ENCODE peak calls at places on chromosomes 2 and 18, in six cellular contexts. T is OCI-LY7, E is mammary epithelial cell, Y is fibroblast of lung, P is endothelial cell of umbilical vein, G is Karpas-422. L is an unnamed sample.

GRCh38 chr18:63409301-63409700 is 13.0 kb downstream of the VPS4B start:
- DNase-seq in T (no peak), E (peak; percentile 73), Y (peak; percentile 32), P (no peak), G (no peak), L (no peak)

GRCh38 chr2:18299423-18300212 is 260.8 kb downstream of the RDH14 start:
- DNase-seq in T (no peak), E (peak; percentile 84), Y (peak; percentile 99), P (peak; percentile 94), G (no peak), L (no peak)

GRCh38 chr2:160375037-160375436 is 118.6 kb downstream of the RBMS1 start:
- DNase-seq in T (no peak), E (no peak), Y (peak; percentile 77), P (no peak), G (peak; percentile 4), L (no peak)

GRCh38 chr2:43238176-43238575 is 11.8 kb upstream of the ZFP36L2 start:
- DNase-seq in T (no peak), E (no peak), Y (peak; percentile 82), P (no peak), G (no peak), L (no peak)

GRCh38 chr18:70420151-70420898 is 131.5 kb downstream of the SOCS6 start:
- DNase-seq in T (no peak), E (no peak), Y (peak; percentile 76), P (peak; percentile 51), G (no peak), L (no peak)

GRCh38 chr18:79744625-79745024 is 53.1 kb upstream of the KCNG2 start:
- DNase-seq in T (no peak), E (no peak), Y (no peak), P (no peak), G (no peak), L (no peak)

GRCh38 chr2:120766758-120767351 is 31.2 kb downstream of the GLI2 start:
- DNase-seq in T (no peak), E (no peak), Y (peak; percentile 58), P (no peak), G (no peak), L (no peak)

GRCh38 chr2:4499316-4499715 is 795.9 kb downstream of the DCDC2C start:
- DNase-seq in T (no peak), E (no peak), Y (no peak), P (peak; percentile 50), G (no peak), L (no peak)

GRCh38 chr2:38907743-38908562 is 18.3 kb downstream of the ARHGEF33 start:
- DNase-seq in T (no peak), E (peak; percentile 12), Y (no peak), P (no peak), G (no peak), L (no peak)

GRCh38 chr2:233354971-233355574 is 779 bp downstream of the DGKD start:
- DNase-seq in T (peak; percentile 53), E (peak; percentile 30), Y (peak; percentile 27), P (peak; percentile 19), G (peak; percentile 48), L (no peak)

GRCh38 chr2:152298754-152299153 is 36.2 kb upstream of the FMNL2 start:
- DNase-seq in T (no peak), E (peak; percentile 75), Y (peak; percentile 75), P (peak; percentile 3), G (no peak), L (no peak)

GRCh38 chr18:51867767-51868166 is 472.2 kb upstream of the DCC start:
- DNase-seq in T (peak; percentile 4), E (peak; percentile 4), Y (peak; percentile 1), P (peak; percentile 1), G (peak; percentile 49), L (no peak)

GRCh38 chr18:40935423-40935822 is 1019.6 kb upstream of the PIK3C3 start:
- DNase-seq in T (peak; percentile 0), E (peak; percentile 12), Y (peak; percentile 13), P (peak; percentile 42), G (peak; percentile 86), L (no peak)

GRCh38 chr2:168816369-168816768 is 13.9 kb downstream of the NOSTRIN start:
- DNase-seq in T (no peak), E (peak; percentile 61), Y (peak; percentile 93), P (no peak), G (no peak), L (no peak)

GRCh38 chr2:46336560-46336959 is 39.4 kb downstream of the EPAS1 start:
- DNase-seq in T (no peak), E (no peak), Y (peak; percentile 52), P (no peak), G (no peak), L (no peak)

GRCh38 chr18:61651145-61651879 is 241.5 kb downstream of the RNF152 start:
- DNase-seq in T (no peak), E (no peak), Y (no peak), P (no peak), G (no peak), L (no peak)

GRCh38 chr2:208648368-208648767 is 241.8 kb downstream of the PTH2R start:
- DNase-seq in T (no peak), E (no peak), Y (no peak), P (no peak), G (no peak), L (no peak)

GRCh38 chr2:70561893-70562292 is 8.3 kb upstream of the TGFA start:
- DNase-seq in T (no peak), E (no peak), Y (peak; percentile 27), P (no peak), G (no peak), L (no peak)

GRCh38 chr2:173196638-173197037 is 121.0 kb downstream of the MAP3K20 start:
- DNase-seq in T (no peak), E (no peak), Y (no peak), P (no peak), G (no peak), L (no peak)
- H3K27ac ChIP-seq in T (no peak overlapping the region), E (no peak overlapping the region), Y (no peak overlapping the region), P (no peak overlapping the region), G (no peak overlapping the region), L (no peak overlapping the region)

GRCh38 chr2:216632952-216633615 is at the start of gene IGFBP2:
- DNase-seq in T (no peak), E (peak; percentile 59), Y (peak; percentile 74), P (peak; percentile 56), G (no peak), L (peak; percentile 41)
- H2AFZ ChIP-seq in T (no peak within 1 kb of the TSS), E (peak within 1 kb of the TSS; percentile 86), Y (peak within 1 kb of the TSS; percentile 11), P (peak within 1 kb of the TSS; percentile 80), G (no peak within 1 kb of the TSS), L (peak within 1 kb of the TSS; percentile 90)

GRCh38 chr2:173146590-173146989 is 70.9 kb downstream of the MAP3K20 start:
- DNase-seq in T (no peak), E (no peak), Y (peak; percentile 44), P (no peak), G (no peak), L (no peak)
- H3K27ac ChIP-seq in T (no peak overlapping the region), E (no peak overlapping the region), Y (no peak overlapping the region), P (no peak overlapping the region), G (no peak overlapping the region), L (no peak overlapping the region)

DNA sequence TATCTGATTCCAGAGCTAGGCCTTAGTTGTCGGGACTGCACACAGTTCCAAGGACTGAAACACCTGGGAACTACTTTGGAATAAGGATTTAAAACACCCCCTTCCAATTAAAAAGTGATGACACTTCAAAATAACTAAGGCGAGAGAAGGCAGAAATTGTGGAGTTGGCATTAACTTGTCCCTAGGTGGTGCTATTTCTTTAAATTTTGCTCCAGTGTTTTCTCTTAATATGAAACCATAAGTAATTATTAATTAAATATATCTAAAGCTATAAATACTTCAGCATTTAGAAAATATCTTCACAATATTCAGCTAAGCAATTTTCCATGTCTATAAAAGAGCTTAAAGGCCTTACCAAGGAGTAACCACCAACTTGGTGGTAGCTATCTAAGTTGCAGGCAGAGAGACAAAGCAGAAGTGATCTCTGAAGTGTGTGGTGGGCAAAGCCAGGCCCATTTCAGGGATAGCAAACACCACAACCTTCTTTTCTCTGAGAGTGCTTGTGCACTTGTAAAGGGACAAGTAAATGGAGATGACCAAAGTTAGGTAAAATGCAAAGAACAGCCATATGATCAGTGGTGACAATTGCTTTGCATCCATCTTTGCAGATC is 186.8 kb upstream of the PGAP1 start:
- DNase-seq in T (peak; percentile 58), E (peak; percentile 6), Y (peak; percentile 34), P (peak; percentile 65), G (peak; percentile 80), L (peak; percentile 18)
- H2AFZ ChIP-seq in T (no peak overlapping the region), E (no peak overlapping the region), Y (no peak overlapping the region), P (no peak overlapping the region), G (no peak overlapping the region), L (peak overlapping the region; percentile 19)

L was measured in HCT116.